ENCODE peak calls at places on chromosomes 4 and X, in seven cellular contexts. One of them, this sample, is unnamed.

GRCh38 chrX:16946971-16947562 is 609 bp downstream of the REPS2 start:
- DNase-seq in HepG2: no peak
- DNase-seq in prostate gland: peak; percentile 4
- DNase-seq in esophagus muscularis mucosa: no peak
- DNase-seq in upper lobe of left lung: peak; percentile 51
- DNase-seq in suprapubic skin: no peak
- DNase-seq in breast epithelium: no peak
- DNase-seq in this sample: peak; percentile 66

GRCh38 chr4:183345261-183345660 is 23.0 kb upstream of the CLDN24 start:
- DNase-seq in breast epithelium: no peak
- DNase-seq in HepG2: no peak
- DNase-seq in esophagus muscularis mucosa: no peak
- DNase-seq in suprapubic skin: no peak
- DNase-seq in prostate gland: no peak
- DNase-seq in upper lobe of left lung: no peak
- DNase-seq in this sample: no peak

GRCh38 chr4:138639018-138639876 is 376.3 kb upstream of the NOCT start:
- DNase-seq in esophagus muscularis mucosa: no peak
- DNase-seq in upper lobe of left lung: no peak
- DNase-seq in suprapubic skin: no peak
- DNase-seq in prostate gland: no peak
- DNase-seq in HepG2: no peak
- DNase-seq in breast epithelium: no peak
- DNase-seq in this sample: no peak

GRCh38 chr4:151563194-151563593 is 154.2 kb downstream of the FHIP1A start:
- DNase-seq in prostate gland: peak; percentile 69
- DNase-seq in esophagus muscularis mucosa: no peak
- DNase-seq in HepG2: no peak
- DNase-seq in upper lobe of left lung: no peak
- DNase-seq in breast epithelium: no peak
- DNase-seq in suprapubic skin: no peak
- DNase-seq in this sample: no peak

GRCh38 chrX:11887175-11887574 is 129.1 kb downstream of the MSL3 start:
- DNase-seq in breast epithelium: no peak
- DNase-seq in esophagus muscularis mucosa: no peak
- DNase-seq in suprapubic skin: no peak
- DNase-seq in HepG2: no peak
- DNase-seq in prostate gland: no peak
- DNase-seq in upper lobe of left lung: no peak
- DNase-seq in this sample: no peak

GRCh38 chr4:8283161-8283560 is 13.6 kb downstream of the HTRA3 start:
- DNase-seq in esophagus muscularis mucosa: no peak
- DNase-seq in HepG2: no peak
- DNase-seq in prostate gland: no peak
- DNase-seq in suprapubic skin: peak; percentile 42
- DNase-seq in upper lobe of left lung: no peak
- DNase-seq in breast epithelium: no peak
- DNase-seq in this sample: peak; percentile 61

GRCh38 chrX:155857561-155857960 is 23.6 kb upstream of the VAMP7 start:
- DNase-seq in breast epithelium: no peak
- DNase-seq in esophagus muscularis mucosa: no peak
- DNase-seq in HepG2: no peak
- DNase-seq in upper lobe of left lung: no peak
- DNase-seq in suprapubic skin: no peak
- DNase-seq in prostate gland: no peak
- DNase-seq in this sample: no peak

GRCh38 chr4:169604131-169604900 is 8.1 kb downstream of the NEK1 start:
- DNase-seq in esophagus muscularis mucosa: no peak
- DNase-seq in HepG2: no peak
- DNase-seq in suprapubic skin: no peak
- DNase-seq in upper lobe of left lung: no peak
- DNase-seq in breast epithelium: no peak
- DNase-seq in prostate gland: no peak
- DNase-seq in this sample: no peak

GRCh38 chr4:7876096-7876993 is 63.3 kb downstream of the AFAP1 start:
- DNase-seq in HepG2: peak; percentile 55
- DNase-seq in esophagus muscularis mucosa: no peak
- DNase-seq in breast epithelium: no peak
- DNase-seq in prostate gland: no peak
- DNase-seq in suprapubic skin: no peak
- DNase-seq in upper lobe of left lung: no peak
- DNase-seq in this sample: peak; percentile 72

GRCh38 chr4:26459054-26459755 is 31.1 kb downstream of the CCKAR start:
- DNase-seq in prostate gland: no peak
- DNase-seq in breast epithelium: no peak
- DNase-seq in suprapubic skin: no peak
- DNase-seq in esophagus muscularis mucosa: no peak
- DNase-seq in upper lobe of left lung: no peak
- DNase-seq in HepG2: peak; percentile 58
- DNase-seq in this sample: no peak

GRCh38 chr4:188295899-188296298 is 156.7 kb downstream of the TRIML1 start:
- DNase-seq in upper lobe of left lung: no peak
- DNase-seq in breast epithelium: no peak
- DNase-seq in HepG2: no peak
- DNase-seq in prostate gland: no peak
- DNase-seq in suprapubic skin: no peak
- DNase-seq in esophagus muscularis mucosa: no peak
- DNase-seq in this sample: no peak

GRCh38 chr4:2361366-2362285 is 56.8 kb downstream of the ZFYVE28 start:
- DNase-seq in prostate gland: no peak
- DNase-seq in esophagus muscularis mucosa: no peak
- DNase-seq in upper lobe of left lung: no peak
- DNase-seq in HepG2: no peak
- DNase-seq in breast epithelium: no peak
- DNase-seq in suprapubic skin: peak; percentile 44
- DNase-seq in this sample: peak; percentile 50

GRCh38 chr4:26368685-26369084 is 47.9 kb downstream of the RBPJ start:
- DNase-seq in upper lobe of left lung: no peak
- DNase-seq in breast epithelium: no peak
- DNase-seq in HepG2: no peak
- DNase-seq in prostate gland: no peak
- DNase-seq in esophagus muscularis mucosa: no peak
- DNase-seq in suprapubic skin: no peak
- DNase-seq in this sample: no peak

GRCh38 chr4:143241892-143242291 is 57.2 kb downstream of the USP38 start:
- DNase-seq in prostate gland: no peak
- DNase-seq in suprapubic skin: no peak
- DNase-seq in breast epithelium: no peak
- DNase-seq in HepG2: peak; percentile 24
- DNase-seq in upper lobe of left lung: no peak
- DNase-seq in esophagus muscularis mucosa: no peak
- DNase-seq in this sample: no peak

GRCh38 chrX:142244568-142244967 is 39.5 kb upstream of the MAGEC2 start:
- DNase-seq in prostate gland: no peak
- DNase-seq in breast epithelium: no peak
- DNase-seq in HepG2: no peak
- DNase-seq in upper lobe of left lung: no peak
- DNase-seq in esophagus muscularis mucosa: no peak
- DNase-seq in suprapubic skin: no peak
- DNase-seq in this sample: no peak

GRCh38 chr4:38013461-38014366 is 53.5 kb downstream of the PTTG2 start:
- DNase-seq in breast epithelium: no peak
- DNase-seq in HepG2: no peak
- DNase-seq in suprapubic skin: no peak
- DNase-seq in upper lobe of left lung: peak; percentile 31
- DNase-seq in prostate gland: no peak
- DNase-seq in esophagus muscularis mucosa: no peak
- DNase-seq in this sample: peak; percentile 83

GRCh38 chr4:41749650-41750049 is 1.1 kb upstream of the PHOX2B start:
- DNase-seq in breast epithelium: no peak
- DNase-seq in esophagus muscularis mucosa: peak; percentile 68
- DNase-seq in prostate gland: no peak
- DNase-seq in HepG2: no peak
- DNase-seq in upper lobe of left lung: no peak
- DNase-seq in suprapubic skin: no peak
- DNase-seq in this sample: no peak

DNA sequence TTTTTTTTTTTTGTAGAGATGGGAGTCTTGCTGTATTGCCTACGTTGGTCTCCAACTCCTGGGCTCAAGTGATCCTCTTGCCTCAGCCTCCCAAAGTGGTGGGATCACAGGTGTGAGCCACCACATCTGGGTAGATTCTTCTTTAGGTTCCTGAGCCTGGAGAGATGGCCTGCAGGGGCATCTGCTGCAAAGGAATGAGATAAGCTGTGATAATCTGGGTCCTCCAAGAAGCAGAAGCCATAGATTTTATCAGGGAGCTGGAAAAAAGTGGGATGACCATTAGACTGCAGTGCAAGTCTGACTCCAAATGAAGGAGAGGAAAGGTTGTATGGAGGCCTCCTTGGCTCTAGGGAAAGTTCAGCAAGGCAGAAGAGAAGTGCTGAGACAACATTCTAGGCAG is 19.0 kb upstream of the ACSL1 start:
- DNase-seq in suprapubic skin: no peak
- DNase-seq in upper lobe of left lung: no peak
- DNase-seq in esophagus muscularis mucosa: no peak
- DNase-seq in prostate gland: no peak
- DNase-seq in HepG2: no peak
- DNase-seq in breast epithelium: no peak
- DNase-seq in this sample: no peak
- TF ChIP-seq POLR2AphosphoS5 in suprapubic skin: no peak
- TF ChIP-seq POLR2AphosphoS5 in upper lobe of left lung: no peak
- TF ChIP-seq POLR2AphosphoS5 in esophagus muscularis mucosa: no peak
- TF ChIP-seq POLR2AphosphoS5 in prostate gland: no peak
- TF ChIP-seq POLR2AphosphoS5 in HepG2: no peak
- TF ChIP-seq POLR2AphosphoS5 in breast epithelium: no peak
- TF ChIP-seq POLR2AphosphoS5 in this sample: no peak

DNA sequence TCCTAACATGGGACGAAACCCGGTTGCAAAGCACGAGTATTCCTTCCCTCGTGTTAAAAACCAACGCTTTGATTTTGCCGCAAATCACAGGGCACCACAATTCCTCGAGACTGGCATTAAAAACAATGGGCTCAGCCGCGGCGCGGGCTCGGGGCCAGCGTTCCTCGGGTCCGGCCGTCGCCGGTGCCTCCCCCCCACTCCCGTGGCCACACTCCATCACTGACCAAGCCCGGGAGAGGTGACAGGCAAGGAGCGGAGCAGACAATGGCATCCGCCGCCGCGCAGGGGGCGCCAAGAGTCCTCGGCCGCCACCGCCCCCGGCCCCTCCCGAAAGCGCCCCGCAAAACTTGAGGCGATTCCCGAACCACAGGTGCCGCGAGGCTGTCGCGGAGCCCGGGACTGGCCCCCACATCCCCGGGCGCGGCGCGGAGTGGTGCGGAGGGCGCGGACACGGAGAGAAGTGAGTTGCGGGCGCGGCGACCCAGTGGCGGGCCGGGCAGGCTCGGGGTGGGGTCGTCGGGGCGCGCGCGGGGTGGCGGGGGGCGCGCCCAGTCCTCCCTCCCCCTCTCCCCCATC is 445 bp downstream of the AP1S2 start:
- DNase-seq in HepG2: peak; percentile 24
- DNase-seq in breast epithelium: peak; percentile 24
- DNase-seq in esophagus muscularis mucosa: no peak
- DNase-seq in upper lobe of left lung: peak; percentile 73
- DNase-seq in prostate gland: peak; percentile 10
- DNase-seq in suprapubic skin: peak; percentile 78
- DNase-seq in this sample: peak; percentile 76
- TF ChIP-seq CTCF in HepG2: peak; percentile 57
- TF ChIP-seq CTCF in breast epithelium: no peak
- TF ChIP-seq CTCF in esophagus muscularis mucosa: peak; percentile 29
- TF ChIP-seq CTCF in upper lobe of left lung: peak; percentile 28
- TF ChIP-seq CTCF in prostate gland: no peak
- TF ChIP-seq CTCF in suprapubic skin: no peak
- TF ChIP-seq CTCF in this sample: no peak

GRCh38 chrX:13691845-13692334 is 3.0 kb downstream of the RAB9A start:
- DNase-seq in suprapubic skin: no peak
- DNase-seq in prostate gland: no peak
- DNase-seq in HepG2: peak; percentile 3
- DNase-seq in breast epithelium: no peak
- DNase-seq in esophagus muscularis mucosa: no peak
- DNase-seq in upper lobe of left lung: no peak
- DNase-seq in this sample: no peak

GRCh38 chrX:13694359-13694758 is 5.4 kb downstream of the RAB9A start:
- DNase-seq in upper lobe of left lung: no peak
- DNase-seq in prostate gland: no peak
- DNase-seq in suprapubic skin: no peak
- DNase-seq in breast epithelium: no peak
- DNase-seq in esophagus muscularis mucosa: no peak
- DNase-seq in HepG2: no peak
- DNase-seq in this sample: no peak

GRCh38 chrX:13694983-13695382 is 6.1 kb downstream of the RAB9A start:
- DNase-seq in HepG2: no peak
- DNase-seq in upper lobe of left lung: no peak
- DNase-seq in suprapubic skin: no peak
- DNase-seq in breast epithelium: no peak
- DNase-seq in prostate gland: no peak
- DNase-seq in esophagus muscularis mucosa: no peak
- DNase-seq in this sample: no peak

GRCh38 chrX:13692771-13693231 is 3.9 kb downstream of the RAB9A start:
- DNase-seq in esophagus muscularis mucosa: no peak
- DNase-seq in upper lobe of left lung: no peak
- DNase-seq in suprapubic skin: no peak
- DNase-seq in prostate gland: no peak
- DNase-seq in HepG2: no peak
- DNase-seq in breast epithelium: no peak
- DNase-seq in this sample: no peak

DNA sequence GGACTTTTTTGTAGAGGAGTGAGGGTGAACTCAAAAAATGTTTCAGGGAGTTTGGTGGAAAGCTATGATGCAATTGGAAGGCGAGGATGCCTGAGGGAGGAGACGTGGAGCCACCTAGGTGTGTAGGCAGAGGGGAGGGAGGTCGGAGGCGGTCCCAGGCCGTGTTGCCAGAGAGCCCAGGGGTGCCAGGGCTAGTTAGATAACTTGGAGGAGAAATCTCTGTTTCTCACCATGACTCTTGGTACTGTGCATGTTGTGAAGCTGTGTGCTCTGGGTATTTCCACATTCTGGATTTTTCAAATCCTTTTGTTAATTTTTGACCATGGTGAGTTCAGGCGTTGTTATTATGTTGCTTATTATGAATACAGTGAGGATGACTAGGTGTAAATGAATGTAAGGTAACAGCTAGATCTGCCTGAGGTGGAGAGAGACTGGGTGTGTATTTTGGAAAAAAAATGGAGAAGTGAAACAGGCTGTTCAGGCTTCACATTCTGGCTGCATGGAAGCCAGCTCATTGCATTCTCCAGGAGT is 4.5 kb downstream of the RAB9A start:
- DNase-seq in HepG2: no peak
- DNase-seq in breast epithelium: peak; percentile 51
- DNase-seq in esophagus muscularis mucosa: no peak
- DNase-seq in upper lobe of left lung: no peak
- DNase-seq in prostate gland: no peak
- DNase-seq in suprapubic skin: no peak
- DNase-seq in this sample: no peak
- H3K4me1 ChIP-seq in HepG2: peaks cover 43% of the 10 kb centered on the region
- H3K4me1 ChIP-seq in breast epithelium: no peaks in the 10 kb centered on the region
- H3K4me1 ChIP-seq in esophagus muscularis mucosa: peaks cover 75% of the 10 kb centered on the region
- H3K4me1 ChIP-seq in upper lobe of left lung: peaks cover 21% of the 10 kb centered on the region
- H3K4me1 ChIP-seq in prostate gland: no peaks in the 10 kb centered on the region
- H3K4me1 ChIP-seq in suprapubic skin: peaks cover 34% of the 10 kb centered on the region
- H3K4me1 ChIP-seq in this sample: peaks cover 45% of the 10 kb centered on the region

GRCh38 chr4:48816971-48817370 is 13.9 kb upstream of the OCIAD1 start:
- DNase-seq in esophagus muscularis mucosa: no peak
- DNase-seq in upper lobe of left lung: no peak
- DNase-seq in HepG2: no peak
- DNase-seq in suprapubic skin: no peak
- DNase-seq in breast epithelium: no peak
- DNase-seq in prostate gland: no peak
- DNase-seq in this sample: no peak
- TF ChIP-seq POLR2AphosphoS5 in esophagus muscularis mucosa: no peak
- TF ChIP-seq POLR2AphosphoS5 in upper lobe of left lung: no peak
- TF ChIP-seq POLR2AphosphoS5 in HepG2: no peak
- TF ChIP-seq POLR2AphosphoS5 in suprapubic skin: no peak
- TF ChIP-seq POLR2AphosphoS5 in breast epithelium: no peak
- TF ChIP-seq POLR2AphosphoS5 in prostate gland: no peak
- TF ChIP-seq POLR2AphosphoS5 in this sample: no peak

GRCh38 chr4:102578819-102579218 is 77.7 kb downstream of the NFKB1 start:
- DNase-seq in prostate gland: no peak
- DNase-seq in HepG2: no peak
- DNase-seq in esophagus muscularis mucosa: no peak
- DNase-seq in upper lobe of left lung: no peak
- DNase-seq in suprapubic skin: no peak
- DNase-seq in breast epithelium: no peak
- DNase-seq in this sample: no peak
- TF ChIP-seq CTCF in prostate gland: no peak
- TF ChIP-seq CTCF in HepG2: no peak
- TF ChIP-seq CTCF in esophagus muscularis mucosa: no peak
- TF ChIP-seq CTCF in upper lobe of left lung: no peak
- TF ChIP-seq CTCF in suprapubic skin: no peak
- TF ChIP-seq CTCF in breast epithelium: no peak
- TF ChIP-seq CTCF in this sample: no peak